ENCODE peak calls at places on chromosomes 16 and 17, in ten cellular contexts. Q is lung, S is heart left ventricle, G is GM13977, N is WERI-Rb-1, L is fibroblast of lung, J is neural crest cell, D is IMR-90, T is NB4, Z is tibial artery. C is an unnamed sample.
A peak's percentile ranks its signal among the peaks of the same experiment; 100 is the strongest.

GRCh38 chr17:71709271-71709670 is 411.5 kb upstream of the SOX9 start:
- DNase-seq in Q (no peak), S (no peak), G (no peak), N (no peak), L (peak; percentile 13), J (no peak), D (peak; percentile 22), T (no peak), Z (no peak), C (no peak)

GRCh38 chr17:59366040-59366757 is 34.7 kb downstream of the YPEL2 start:
- DNase-seq in Q (no peak), S (no peak), G (no peak), N (peak; percentile 46), L (peak; percentile 71), J (no peak), D (no peak), T (peak; percentile 38), Z (peak; percentile 64), C (no peak)

GRCh38 chr16:80804061-80804450 is 342 bp downstream of the CDYL2 start:
- DNase-seq in Q (peak; percentile 42), S (peak; percentile 74), G (no peak), N (no peak), L (peak; percentile 71), J (peak; percentile 48), D (peak; percentile 46), T (peak; percentile 34), Z (no peak), C (no peak)

GRCh38 chr16:9797306-9797705 is 384.9 kb downstream of the GRIN2A start:
- DNase-seq in Q (no peak), S (no peak), G (no peak), N (no peak), L (peak; percentile 88), J (no peak), D (no peak), T (no peak), Z (no peak), C (no peak)

GRCh38 chr16:2663553-2664521 is 18.5 kb upstream of the KCTD5 start:
- DNase-seq in Q (no peak), S (no peak), G (no peak), N (no peak), L (peak; percentile 60), J (no peak), D (no peak), T (no peak), Z (no peak), C (no peak)

GRCh38 chr16:47779201-47780016 is 318.3 kb downstream of the PHKB start:
- DNase-seq in Q (no peak), S (no peak), G (no peak), N (no peak), L (peak; percentile 52), J (no peak), D (peak; percentile 28), T (peak; percentile 29), Z (no peak), C (no peak)

GRCh38 chr17:17141860-17142552 is 64.1 kb downstream of the PLD6 start:
- DNase-seq in Q (no peak), S (no peak), G (peak; percentile 71), N (peak; percentile 62), L (peak; percentile 42), J (peak; percentile 58), D (peak; percentile 50), T (peak; percentile 37), Z (no peak), C (no peak)

GRCh38 chr16:79146-80054 is 1.4 kb downstream of the MPG start:
- DNase-seq in Q (no peak), S (no peak), G (no peak), N (no peak), L (peak; percentile 16), J (no peak), D (peak; percentile 73), T (peak; percentile 68), Z (no peak), C (no peak)

GRCh38 chr16:89822188-89823086 is 5.8 kb upstream of the SPIRE2 start:
- DNase-seq in Q (no peak), S (no peak), G (no peak), N (peak; percentile 78), L (no peak), J (peak; percentile 23), D (no peak), T (no peak), Z (no peak), C (no peak)

DNA sequence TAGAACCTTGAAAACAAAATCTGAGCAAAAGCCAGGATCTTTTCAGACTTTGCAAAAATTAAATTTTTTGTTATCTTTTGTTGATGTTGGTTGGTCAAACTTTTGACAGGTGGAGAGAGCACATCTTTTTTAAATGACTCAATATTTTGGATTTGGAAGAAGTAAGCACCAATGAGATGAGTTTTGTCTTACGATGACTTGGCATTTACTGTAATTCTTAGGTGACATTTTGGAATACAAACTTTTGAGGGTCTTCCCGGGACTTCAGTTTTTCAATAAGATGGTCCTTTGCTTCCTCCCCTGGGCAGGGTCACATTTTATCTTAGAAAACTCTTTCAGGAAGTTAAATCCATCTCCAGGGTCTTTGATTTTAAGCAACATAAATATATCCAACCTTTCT is 423.9 kb downstream of the HS3ST3B1 start:
- DNase-seq in Q (no peak), S (no peak), G (no peak), N (no peak), L (no peak), J (no peak), D (no peak), T (no peak), Z (no peak), C (no peak)
- TF ChIP-seq CTCF in Q (no peak), S (no peak), G (no peak), N (no peak), L (no peak), J (no peak), D (no peak), T (no peak), Z (no peak), C (no peak)

GRCh38 chr17:49218941-49219913 is 8.7 kb downstream of the ABI3 start:
- DNase-seq in Q (no peak), S (peak; percentile 72), G (peak; percentile 78), N (peak; percentile 51), L (no peak), J (no peak), D (no peak), T (peak; percentile 74), Z (no peak), C (no peak)
- TF ChIP-seq CTCF in Q (no peak), S (peak; percentile 8), G (peak; percentile 52), N (peak; percentile 60), L (no peak), J (no peak), D (no peak), T (no peak), Z (no peak), C (no peak)

DNA sequence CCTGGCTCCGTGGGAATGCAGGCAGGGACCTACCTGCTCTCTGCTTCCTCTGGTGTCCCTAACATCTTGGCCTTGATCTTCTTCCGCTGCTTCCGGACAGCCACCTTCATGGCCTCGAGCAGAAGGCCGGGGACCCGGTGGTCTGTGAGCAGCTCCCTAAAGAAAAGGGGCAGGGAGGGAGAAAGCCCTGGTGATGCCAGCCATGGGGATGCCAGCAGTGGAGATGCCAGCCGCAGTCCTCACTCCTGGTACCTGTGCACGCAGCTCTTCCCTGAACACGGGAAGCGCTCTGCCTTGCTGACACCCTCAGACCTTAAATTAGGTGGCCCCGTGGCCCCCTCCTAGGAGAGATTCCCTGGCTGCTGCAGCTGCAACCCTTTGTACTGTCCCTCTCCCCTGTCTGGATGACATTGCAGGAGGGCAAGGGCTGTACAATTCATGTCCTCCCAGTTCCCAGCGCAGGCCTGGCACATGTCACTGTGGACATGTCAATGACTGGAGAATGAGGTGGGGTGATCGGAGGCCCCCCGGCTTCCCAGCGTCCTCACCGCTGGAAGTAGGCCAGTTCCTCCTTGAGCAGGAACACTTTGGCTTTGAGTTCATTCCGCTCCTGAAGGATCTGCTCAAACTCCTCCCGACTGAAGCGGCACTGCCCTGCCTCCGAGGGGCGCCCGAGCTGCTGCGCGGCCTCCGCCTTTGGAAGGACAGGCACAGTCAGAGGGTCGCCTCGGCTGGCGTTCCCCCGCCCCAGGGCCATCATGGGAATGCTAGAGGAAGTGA is 1.7 kb downstream of the RILP start:
- DNase-seq in Q (peak; percentile 75), S (peak; percentile 81), G (no peak), N (peak; percentile 63), L (no peak), J (no peak), D (no peak), T (no peak), Z (no peak), C (peak; percentile 36)
- TF ChIP-seq CTCF in Q (no peak), S (no peak), G (no peak), N (peak; percentile 32), L (peak; percentile 6), J (no peak), D (no peak), T (no peak), Z (no peak), C (no peak)

DNA sequence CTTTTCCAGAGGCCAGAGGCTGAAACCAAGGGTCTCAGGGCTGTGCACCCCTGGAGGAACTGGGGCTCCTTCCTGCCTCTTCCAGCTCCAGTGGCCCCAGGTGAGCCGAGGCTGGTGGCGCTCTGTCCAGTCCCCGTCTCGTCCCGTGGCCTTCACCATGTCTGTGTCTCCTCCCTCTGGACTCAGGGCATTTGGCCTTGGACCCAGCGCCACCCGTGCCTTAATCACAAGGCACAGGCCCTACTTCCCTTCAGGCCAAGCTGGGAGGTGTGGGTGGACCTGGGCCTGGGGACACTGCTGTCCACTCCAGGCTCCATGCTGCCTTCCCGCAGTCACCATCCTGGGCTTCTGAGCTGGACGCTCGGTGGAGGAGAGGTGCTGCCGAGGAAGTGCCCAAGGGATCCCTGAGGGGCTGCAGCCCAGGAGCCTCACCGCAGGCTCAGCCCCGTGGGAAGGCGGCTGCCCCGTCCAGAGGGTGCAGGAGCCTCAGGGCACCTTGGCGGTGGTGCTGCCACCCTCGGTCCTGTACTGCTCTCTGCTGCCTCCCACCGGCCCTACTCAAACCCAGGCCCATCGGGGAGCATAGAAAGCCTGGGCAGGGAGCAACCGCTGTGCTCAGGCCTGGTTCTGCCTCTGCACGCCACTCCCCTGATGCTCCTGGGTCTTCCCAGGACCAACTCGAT is 9.6 kb upstream of the APRT start:
- DNase-seq in Q (no peak), S (no peak), G (no peak), N (no peak), L (no peak), J (no peak), D (no peak), T (no peak), Z (no peak), C (no peak)
- TF ChIP-seq CTCF in Q (no peak), S (no peak), G (no peak), N (no peak), L (no peak), J (no peak), D (no peak), T (no peak), Z (no peak), C (no peak)

GRCh38 chr16:14339694-14340093 is 268.6 kb downstream of the MRTFB start:
- DNase-seq in Q (no peak), S (no peak), G (no peak), N (no peak), L (no peak), J (no peak), D (no peak), T (no peak), Z (no peak), C (no peak)
- TF ChIP-seq CTCF in Q (no peak), S (no peak), G (no peak), N (no peak), L (no peak), J (no peak), D (no peak), T (no peak), Z (no peak), C (no peak)

DNA sequence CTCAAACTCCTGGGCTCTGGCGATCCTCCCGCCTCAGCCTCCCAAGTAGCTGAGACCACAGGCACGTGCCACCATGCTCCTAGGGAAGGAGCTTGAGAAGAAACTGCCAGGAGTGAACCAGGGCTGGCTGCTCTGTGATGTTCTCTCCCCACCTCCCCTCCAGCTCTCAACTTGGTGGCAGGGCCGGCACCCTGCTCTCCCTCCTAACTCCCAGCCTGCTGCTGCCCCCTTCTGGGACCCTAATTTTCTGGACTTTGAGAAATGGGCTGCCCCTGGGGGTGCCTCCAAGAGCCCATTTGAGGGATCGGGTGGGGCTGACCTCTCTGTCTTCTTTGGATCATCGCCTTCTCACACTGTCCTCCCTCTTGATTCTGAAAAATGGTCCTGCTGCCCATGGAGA is 14.9 kb upstream of the STAT3 start:
- DNase-seq in Q (no peak), S (no peak), G (peak; percentile 83), N (peak; percentile 78), L (no peak), J (no peak), D (no peak), T (peak; percentile 69), Z (no peak), C (no peak)
- TF ChIP-seq CTCF in Q (no peak), S (no peak), G (peak; percentile 81), N (peak; percentile 64), L (peak; percentile 21), J (peak; percentile 30), D (peak; percentile 26), T (peak; percentile 47), Z (peak; percentile 12), C (no peak)

C was measured in tibial nerve.